ENCODE peak calls at places on chromosomes 7 and 10, in six cellular contexts. Q is DMS153, X is germinal center, T is fibroblast of the aortic adventitia, Y is EL, H is T follicular helper cell. D is an unnamed sample.
A peak's percentile ranks its signal among the peaks of the same experiment; 100 is the strongest.

GRCh38 chr7:5774790-5775189 is 6.7 kb downstream of the RNF216 start:
- DNase-seq in Q (no peak), X (no peak), T (no peak), Y (no peak), H (no peak), D (no peak)

GRCh38 chr10:47458466-47459154 is 25.3 kb downstream of the ANXA8 start:
- DNase-seq in Q (no peak), X (no peak), T (peak; percentile 83), Y (peak; percentile 79), H (no peak), D (no peak)

GRCh38 chr10:3992374-3993178 is 207.6 kb upstream of the KLF6 start:
- DNase-seq in Q (no peak), X (no peak), T (no peak), Y (no peak), H (no peak), D (no peak)

GRCh38 chr10:125448596-125448995 is 234.4 kb downstream of the TEX36 start:
- DNase-seq in Q (no peak), X (no peak), T (peak; percentile 2), Y (peak; percentile 17), H (no peak), D (no peak)

GRCh38 chr10:129854181-129854580 is 109.9 kb downstream of the EBF3 start:
- DNase-seq in Q (no peak), X (no peak), T (no peak), Y (no peak), H (no peak), D (no peak)

GRCh38 chr10:122286872-122287271 is 15.8 kb downstream of the BTBD16 start:
- DNase-seq in Q (no peak), X (no peak), T (peak; percentile 46), Y (peak; percentile 80), H (no peak), D (no peak)

GRCh38 chr10:86224354-86225097 is 142.1 kb downstream of the GRID1 start:
- DNase-seq in Q (no peak), X (no peak), T (no peak), Y (no peak), H (no peak), D (no peak)

GRCh38 chr7:76303057-76303828 is 770 bp downstream of the HSPB1 start:
- DNase-seq in Q (peak; percentile 54), X (peak; percentile 77), T (peak; percentile 95), Y (peak; percentile 94), H (peak; percentile 76), D (peak; percentile 77)

GRCh38 chr10:118670472-118671124 is 75.2 kb upstream of the PRLHR start:
- DNase-seq in Q (no peak), X (no peak), T (no peak), Y (no peak), H (no peak), D (no peak)

GRCh38 chr7:110050831-110051230 is 1040.1 kb upstream of the LRRN3 start:
- DNase-seq in Q (no peak), X (no peak), T (no peak), Y (no peak), H (no peak), D (no peak)

GRCh38 chr7:2968616-2969397 is 74.9 kb downstream of the CARD11 start:
- DNase-seq in Q (no peak), X (no peak), T (no peak), Y (no peak), H (no peak), D (no peak)